ENCODE peak calls at places on chromosome 7, in nine cellular contexts. J, H, E, R, A, M, Y, T and W are unnamed samples. For H3K4me1, the result is how much of the 10 kb centered on the place peaks cover.

GRCh38 chr7:6272481-6273323 is at the start of gene CYTH3:
- DNase-seq in J (peak), H (peak), E (peak), R (peak), A (peak), M (peak), Y (peak), T (peak), W (peak)

GRCh38 chr7:125529237-125529636 is 599.6 kb upstream of the POT1 start:
- DNase-seq in J (no peak), H (no peak), E (no peak), R (no peak), A (no peak), M (no peak), Y (no peak), T (no peak), W (no peak)

GRCh38 chr7:192035-192649 is at the start of gene FAM20C:
- DNase-seq in J (peak), H (peak), E (peak), R (peak), A (peak), M (peak), Y (peak), T (peak), W (peak)

GRCh38 chr7:106419455-106420182 is 134.8 kb upstream of the NAMPT start:
- DNase-seq in J (peak), H (no peak), E (no peak), R (no peak), A (no peak), M (no peak), Y (no peak), T (no peak), W (no peak)

GRCh38 chr7:68317476-68317875 is 1280.8 kb upstream of the AUTS2 start:
- DNase-seq in J (no peak), H (no peak), E (no peak), R (no peak), A (no peak), M (no peak), Y (no peak), T (no peak), W (no peak)

GRCh38 chr7:138720286-138720685 is 19.1 kb upstream of the SVOPL start:
- DNase-seq in J (no peak), H (no peak), E (no peak), R (no peak), A (no peak), M (no peak), Y (no peak), T (no peak), W (no peak)

GRCh38 chr7:47380325-47381131 is 201.4 kb downstream of the TNS3 start:
- DNase-seq in J (peak), H (peak), E (no peak), R (no peak), A (peak), M (no peak), Y (peak), T (no peak), W (peak)

GRCh38 chr7:153320728-153321127 is 561.2 kb downstream of the ACTR3B start:
- DNase-seq in J (no peak), H (no peak), E (no peak), R (no peak), A (no peak), M (no peak), Y (no peak), T (no peak), W (no peak)

GRCh38 chr7:107879400-107880035 is 11.5 kb upstream of the DLD start:
- DNase-seq in J (peak), H (no peak), E (no peak), R (no peak), A (peak), M (no peak), Y (peak), T (no peak), W (no peak)

GRCh38 chr7:55593515-55594318 is 21.4 kb upstream of the VOPP1 start:
- DNase-seq in J (peak), H (peak), E (peak), R (peak), A (peak), M (peak), Y (peak), T (peak), W (peak)

GRCh38 chr7:80302636-80303035 is 168.0 kb downstream of the GNAI1 start:
- DNase-seq in J (no peak), H (no peak), E (no peak), R (no peak), A (no peak), M (no peak), Y (no peak), T (no peak), W (no peak)

GRCh38 chr7:151139791-151140190 is 27.7 kb downstream of the GBX1 start:
- DNase-seq in J (no peak), H (no peak), E (no peak), R (peak), A (no peak), M (no peak), Y (peak), T (no peak), W (peak)

GRCh38 chr7:131556055-131556911 is at the start of gene PODXL:
- DNase-seq in J (peak), H (peak), E (peak), R (peak), A (peak), M (peak), Y (peak), T (no peak), W (peak)
- H3K27ac ChIP-seq in J (peak), H (peak), E (peak), R (peak), A (no peak), M (peak), Y (peak), T (peak), W (no peak)

DNA sequence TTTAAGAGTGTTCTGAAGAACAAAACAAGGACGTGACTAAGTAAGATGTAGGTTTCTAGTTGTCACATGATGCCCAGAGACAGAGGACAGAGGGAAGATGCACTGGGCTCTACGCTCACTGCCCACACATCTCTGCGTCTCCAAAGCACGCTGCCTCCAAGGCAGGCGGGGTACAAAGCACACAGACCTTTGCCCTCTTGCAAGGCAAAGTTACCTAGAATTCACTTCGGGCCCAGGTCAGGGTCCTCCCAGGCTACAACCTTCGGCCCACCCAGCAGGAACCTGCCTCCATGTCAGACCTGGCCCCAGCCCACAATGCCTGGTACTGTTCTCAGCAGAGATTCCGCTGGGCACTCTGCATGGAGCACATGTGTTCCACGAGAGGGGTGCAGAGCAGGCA is 26.5 kb downstream of the GRB10 start:
- DNase-seq in J (no peak), H (no peak), E (no peak), R (no peak), A (no peak), M (no peak), Y (no peak), T (no peak), W (no peak)
- H3K4me1 ChIP-seq in J (under half), H (under half), E (under half), R (under half), A (under half), M (under half), Y (under half), T (under half), W (under half)

GRCh38 chr7:127556404-127556803 is 29.0 kb downstream of the GCC1 start:
- DNase-seq in J (no peak), H (no peak), E (no peak), R (no peak), A (no peak), M (no peak), Y (no peak), T (no peak), W (no peak)

GRCh38 chr7:127551941-127552340 is 33.5 kb downstream of the GCC1 start:
- DNase-seq in J (no peak), H (no peak), E (no peak), R (no peak), A (no peak), M (no peak), Y (no peak), T (no peak), W (no peak)

DNA sequence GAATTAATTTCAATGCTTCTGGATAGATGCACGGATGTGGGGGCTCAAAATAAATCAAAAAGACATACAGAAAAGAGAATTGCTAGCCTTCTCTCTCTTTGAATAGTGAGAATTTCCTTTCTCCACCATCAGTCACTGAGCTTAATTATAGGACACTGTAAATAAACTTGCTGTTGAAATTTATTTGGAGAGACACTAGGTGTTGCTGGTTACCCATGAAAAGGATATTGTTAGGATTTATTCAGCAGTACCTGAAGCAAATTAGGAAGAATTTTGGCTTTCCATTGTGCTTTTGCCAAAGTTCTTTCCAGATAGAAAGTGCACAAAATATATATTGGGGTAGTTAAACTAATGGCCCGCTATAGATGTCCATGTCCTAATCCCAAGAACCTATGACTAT is 27.6 kb downstream of the GCC1 start:
- DNase-seq in J (no peak), H (no peak), E (no peak), R (no peak), A (no peak), M (no peak), Y (no peak), T (no peak), W (no peak)
- H3K27ac ChIP-seq in J (no peak), H (no peak), E (no peak), R (no peak), A (no peak), M (no peak), Y (no peak), T (no peak), W (no peak)

DNA sequence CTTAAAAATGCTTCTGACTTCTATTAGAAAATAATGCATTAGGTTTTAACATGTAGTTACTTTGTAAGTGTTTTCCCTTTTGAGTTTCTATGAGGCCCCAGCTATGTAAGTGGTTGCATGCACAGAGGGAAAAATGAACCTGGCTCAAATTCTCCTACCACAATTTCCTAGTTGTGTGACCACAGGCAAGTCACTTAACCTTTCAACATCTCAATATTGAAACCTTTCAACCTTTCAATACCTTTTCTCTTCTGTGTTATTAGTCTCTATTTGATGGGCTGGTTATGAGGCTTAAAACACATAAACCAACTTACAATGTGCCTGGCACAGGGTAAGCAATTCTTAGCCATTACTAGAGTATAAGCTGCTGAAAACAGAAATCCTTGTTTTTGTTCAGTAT is 203.0 kb downstream of the KCND2 start:
- DNase-seq in J (no peak), H (no peak), E (no peak), R (no peak), A (no peak), M (no peak), Y (no peak), T (no peak), W (no peak)
- H3K4me1 ChIP-seq in J (under half), H (under half), E (under half), R (under half), A (under half), M (under half), Y (under half), T (under half), W (under half)

GRCh38 chr7:129468547-129468946 is 33.8 kb upstream of the SMKR1 start:
- DNase-seq in J (no peak), H (no peak), E (no peak), R (no peak), A (no peak), M (no peak), Y (no peak), T (no peak), W (peak)
- H3K27ac ChIP-seq in J (no peak), H (no peak), E (no peak), R (no peak), A (no peak), M (no peak), Y (no peak), T (no peak), W (no peak)

GRCh38 chr7:129917934-129918333 is 34.8 kb downstream of the UBE2H start:
- DNase-seq in J (no peak), H (no peak), E (no peak), R (no peak), A (no peak), M (no peak), Y (no peak), T (no peak), W (no peak)

GRCh38 chr7:129909669-129910068 is 43.1 kb downstream of the UBE2H start:
- DNase-seq in J (no peak), H (no peak), E (no peak), R (no peak), A (no peak), M (no peak), Y (no peak), T (no peak), W (no peak)

GRCh38 chr7:129911790-129912189 is 41.0 kb downstream of the UBE2H start:
- DNase-seq in J (no peak), H (no peak), E (no peak), R (no peak), A (no peak), M (no peak), Y (no peak), T (no peak), W (no peak)

GRCh38 chr7:129914536-129915272 is 38.1 kb downstream of the UBE2H start:
- DNase-seq in J (peak), H (no peak), E (no peak), R (no peak), A (no peak), M (no peak), Y (no peak), T (no peak), W (no peak)

GRCh38 chr7:129913428-129913827 is 39.3 kb downstream of the UBE2H start:
- DNase-seq in J (no peak), H (no peak), E (no peak), R (no peak), A (no peak), M (no peak), Y (no peak), T (no peak), W (no peak)
- H3K4me1 ChIP-seq in J (under half), H (under half), E (under half), R (under half), A (under half), M (half or more), Y (under half), T (under half), W (under half)

GRCh38 chr7:16939161-16939560 is 57.4 kb upstream of the AGR3 start:
- DNase-seq in J (no peak), H (no peak), E (no peak), R (no peak), A (no peak), M (no peak), Y (no peak), T (no peak), W (no peak)

GRCh38 chr7:16936626-16937422 is 55.0 kb upstream of the AGR3 start:
- DNase-seq in J (no peak), H (no peak), E (no peak), R (no peak), A (no peak), M (no peak), Y (no peak), T (no peak), W (no peak)

GRCh38 chr7:16930958-16931357 is 49.2 kb upstream of the AGR3 start:
- DNase-seq in J (no peak), H (no peak), E (no peak), R (no peak), A (no peak), M (no peak), Y (no peak), T (no peak), W (no peak)

GRCh38 chr7:16933296-16934248 is 51.8 kb upstream of the AGR3 start:
- DNase-seq in J (no peak), H (no peak), E (no peak), R (no peak), A (no peak), M (no peak), Y (no peak), T (no peak), W (peak)

GRCh38 chr7:16934947-16935742 is 53.4 kb upstream of the AGR3 start:
- DNase-seq in J (no peak), H (no peak), E (no peak), R (no peak), A (peak), M (no peak), Y (peak), T (no peak), W (no peak)
- H3K27ac ChIP-seq in J (no peak), H (no peak), E (no peak), R (no peak), A (peak), M (no peak), Y (peak), T (no peak), W (no peak)

DNA sequence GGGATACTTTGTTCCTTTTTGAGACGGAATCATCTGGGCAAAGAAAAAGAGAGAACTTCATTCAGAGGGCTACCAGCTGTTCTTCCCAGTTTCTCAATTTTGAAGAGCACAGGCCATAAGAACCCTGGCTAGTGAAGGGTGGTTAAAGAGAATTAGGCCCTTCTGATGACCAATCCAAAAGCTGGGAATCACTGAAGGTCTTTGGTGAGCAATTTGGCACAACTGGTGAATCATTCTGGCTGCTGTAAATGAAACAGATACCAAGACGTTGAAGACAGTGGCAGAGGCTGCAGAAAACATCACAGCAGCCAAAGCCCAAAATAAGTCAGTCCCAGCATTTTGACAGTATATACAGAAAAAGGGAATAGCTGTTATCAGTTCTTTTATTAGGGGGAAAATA is 5.1 kb downstream of the RAPGEF5 start:
- DNase-seq in J (no peak), H (no peak), E (no peak), R (no peak), A (no peak), M (no peak), Y (no peak), T (no peak), W (no peak)
- H3K4me1 ChIP-seq in J (under half), H (under half), E (under half), R (under half), A (under half), M (under half), Y (under half), T (under half), W (under half)

GRCh38 chr7:71591876-71592275 is 459.9 kb downstream of the GALNT17 start:
- DNase-seq in J (no peak), H (no peak), E (no peak), R (no peak), A (no peak), M (no peak), Y (no peak), T (no peak), W (no peak)
- H3K27ac ChIP-seq in J (no peak), H (no peak), E (no peak), R (no peak), A (no peak), M (no peak), Y (no peak), T (no peak), W (no peak)

GRCh38 chr7:84200859-84201258 is 6.3 kb upstream of the SEMA3A start:
- DNase-seq in J (no peak), H (no peak), E (no peak), R (no peak), A (no peak), M (no peak), Y (no peak), T (no peak), W (no peak)
- H3K4me1 ChIP-seq in J (under half), H (under half), E (under half), R (under half), A (under half), M (under half), Y (under half), T (under half), W (under half)